ENCODE peak calls at places on chromosomes 3 and 15, in four cellular contexts. K, L, F and N are unnamed samples.

GRCh38 chr3:8668216-8668615 is 23.6 kb upstream of the SSUH2 start:
- DNase-seq in K (peak), L (no peak), F (no peak), N (peak)

GRCh38 chr15:90234519-90234988 is 545 bp downstream of the GDPGP1 start:
- DNase-seq in K (no peak), L (no peak), F (peak), N (peak)

GRCh38 chr3:17680530-17680929 is 61.9 kb downstream of the TBC1D5 start:
- DNase-seq in K (no peak), L (no peak), F (no peak), N (no peak)

GRCh38 chr3:194754091-194754490 is 68.4 kb downstream of the FAM43A start:
- DNase-seq in K (no peak), L (no peak), F (no peak), N (no peak)

GRCh38 chr3:38698760-38699159 is 49.3 kb upstream of the SCN5A start:
- DNase-seq in K (no peak), L (no peak), F (no peak), N (no peak)

GRCh38 chr3:9810357-9810726 is 280 bp downstream of the TTLL3 start:
- DNase-seq in K (no peak), L (no peak), F (no peak), N (no peak)

GRCh38 chr15:52012210-52012609 is 6.8 kb upstream of the MAPK6 start:
- DNase-seq in K (no peak), L (no peak), F (no peak), N (no peak)

GRCh38 chr3:120680193-120680894 is 1.7 kb downstream of the HGD start:
- DNase-seq in K (no peak), L (no peak), F (no peak), N (no peak)

GRCh38 chr3:14894085-14894484 is 53.3 kb upstream of the NR2C2 start:
- DNase-seq in K (no peak), L (no peak), F (no peak), N (no peak)

GRCh38 chr3:29183346-29184087 is 97.4 kb upstream of the RBMS3 start:
- DNase-seq in K (peak), L (no peak), F (peak), N (peak)

GRCh38 chr15:36527512-36528162 is 51.8 kb upstream of the CDIN1 start:
- DNase-seq in K (no peak), L (no peak), F (peak), N (no peak)

GRCh38 chr15:75776075-75776443 is 63.4 kb upstream of the CSPG4 start:
- DNase-seq in K (peak), L (no peak), F (peak), N (peak)

GRCh38 chr3:53744351-53744750 is 101.9 kb downstream of the CHDH start:
- DNase-seq in K (no peak), L (no peak), F (no peak), N (no peak)

GRCh38 chr15:62554164-62554563 is 389.1 kb upstream of the C2CD4B start:
- DNase-seq in K (no peak), L (no peak), F (no peak), N (no peak)

GRCh38 chr3:156554842-156555687 is at the start of gene SSR3:
- DNase-seq in K (peak), L (peak), F (peak), N (peak)

GRCh38 chr3:36945326-36945980 is 599 bp upstream of the TRANK1 start:
- DNase-seq in K (no peak), L (no peak), F (no peak), N (no peak)

GRCh38 chr3:157786216-157786615 is 283.0 kb upstream of the VEPH1 start:
- DNase-seq in K (peak), L (no peak), F (peak), N (peak)

GRCh38 chr3:50549226-50549625 is 18.3 kb downstream of the C3orf18 start:
- DNase-seq in K (no peak), L (no peak), F (no peak), N (no peak)

GRCh38 chr3:52820741-52821140 is 9.7 kb downstream of the ITIH4 start:
- DNase-seq in K (no peak), L (no peak), F (no peak), N (peak)

GRCh38 chr3:13045904-13046568 is 27.2 kb downstream of the IQSEC1 start:
- DNase-seq in K (no peak), L (no peak), F (no peak), N (no peak)

GRCh38 chr15:77239892-77240608 is 169.1 kb upstream of the TSPAN3 start:
- DNase-seq in K (no peak), L (no peak), F (no peak), N (no peak)

GRCh38 chr15:72146221-72146620 is 28.0 kb downstream of the SENP8 start:
- DNase-seq in K (no peak), L (no peak), F (no peak), N (no peak)

GRCh38 chr3:146511402-146512134 is 32.8 kb downstream of the PLSCR1 start:
- DNase-seq in K (no peak), L (no peak), F (no peak), N (no peak)

GRCh38 chr15:65377105-65377975 is 462 bp downstream of the IGDCC3 start:
- DNase-seq in K (no peak), L (no peak), F (peak), N (peak)